ENCODE peak calls at places on chromosome 3, in seven cellular contexts. H is tibial artery, S is smooth muscle cell of the brain vasculature, M is AG08396, K is NCI-H2029, Q is bronchial epithelial cell, X is K562. J is an unnamed sample.

GRCh38 chr3:56837196-56837955 is 35.6 kb upstream of the ARHGEF3 start:
- DNase-seq in H (no peak), X (no peak), Q (peak), K (no peak), S (no peak), M (no peak), J (no peak)

GRCh38 chr3:131231710-131232348 is 149.7 kb upstream of the NUDT16 start:
- DNase-seq in X (no peak), M (no peak), S (peak), Q (peak), K (no peak), H (no peak), J (peak)

GRCh38 chr3:56491566-56491965 is 23.3 kb upstream of the ERC2 start:
- DNase-seq in X (no peak), S (no peak), H (no peak), K (no peak), Q (peak), M (no peak), J (no peak)

GRCh38 chr3:152348436-152349177 is 79.9 kb downstream of the MBNL1 start:
- DNase-seq in X (peak), H (no peak), M (no peak), K (no peak), Q (no peak), S (no peak), J (no peak)

GRCh38 chr3:100891033-100891432 is 102.2 kb downstream of the ABI3BP start:
- DNase-seq in K (no peak), S (no peak), M (peak), X (no peak), Q (peak), H (no peak), J (peak)

GRCh38 chr3:32791833-32792232 is 26.0 kb upstream of the TRIM71 start:
- DNase-seq in K (no peak), M (no peak), X (no peak), Q (no peak), H (no peak), S (no peak), J (no peak)

GRCh38 chr3:78974181-78974770 is 793.5 kb downstream of the ROBO1 start:
- DNase-seq in X (no peak), M (peak), S (no peak), H (no peak), K (no peak), Q (peak), J (no peak)

GRCh38 chr3:113255100-113255853 is 43.9 kb downstream of the BOC start:
- DNase-seq in Q (no peak), H (no peak), M (no peak), X (peak), K (no peak), S (no peak), J (no peak)

GRCh38 chr3:193902557-193903256 is 233.2 kb upstream of the HES1 start:
- DNase-seq in M (no peak), H (no peak), Q (no peak), S (no peak), K (no peak), X (no peak), J (no peak)

GRCh38 chr3:195238626-195239118 is 32.3 kb downstream of the XXYLT1 start:
- DNase-seq in M (no peak), Q (no peak), K (no peak), H (peak), X (no peak), S (no peak), J (no peak)

GRCh38 chr3:27826448-27826847 is 104.3 kb upstream of the EOMES start:
- DNase-seq in M (no peak), S (no peak), X (no peak), H (no peak), K (no peak), Q (no peak), J (no peak)

GRCh38 chr3:127848131-127849129 is 26.1 kb upstream of the MGLL start:
- DNase-seq in Q (peak), H (no peak), S (no peak), X (no peak), M (no peak), K (peak), J (no peak)